ENCODE peak calls at places on chromosomes 5 and 9, in ten cellular contexts. H is dorsolateral prefrontal cortex; L is fibroblast of lung; C is GM10248; D is astrocyte of the spinal cord; P is PC-3; K is psoas muscle; M is prostate gland; Y is heart left ventricle; Q is CD8-positive, alpha-beta T cell. J is an unnamed sample.

GRCh38 chr9:83056180-83056579 is 6.8 kb downstream of the RASEF start:
- DNase-seq in H (no peak), L (no peak), C (no peak), D (no peak), P (peak), K (no peak), M (peak), Y (no peak), Q (no peak), J (no peak)

GRCh38 chr9:100838857-100839256 is 189.7 kb upstream of the PLPPR1 start:
- DNase-seq in H (no peak), L (no peak), C (no peak), D (no peak), P (no peak), K (no peak), M (no peak), Y (no peak), Q (no peak), J (no peak)

GRCh38 chr5:111227805-111228204 is 3.6 kb downstream of the CAMK4 start:
- DNase-seq in H (no peak), L (peak), C (no peak), D (peak), P (peak), K (no peak), M (no peak), Y (no peak), Q (no peak), J (peak)

GRCh38 chr9:15295761-15296405 is 11.1 kb downstream of the TTC39B start:
- DNase-seq in H (no peak), L (peak), C (peak), D (peak), P (no peak), K (no peak), M (no peak), Y (no peak), Q (no peak), J (no peak)

GRCh38 chr9:77457916-77458592 is 190.1 kb downstream of the GNA14 start:
- DNase-seq in H (no peak), L (peak), C (peak), D (peak), P (peak), K (peak), M (peak), Y (peak), Q (peak), J (no peak)

GRCh38 chr5:172587061-172587405 is 54.0 kb upstream of the NEURL1B start:
- DNase-seq in H (no peak), L (no peak), C (no peak), D (no peak), P (no peak), K (no peak), M (no peak), Y (no peak), Q (no peak), J (no peak)

GRCh38 chr9:136060671-136061371 is 34.3 kb downstream of the NACC2 start:
- DNase-seq in H (no peak), L (no peak), C (no peak), D (no peak), P (no peak), K (no peak), M (no peak), Y (no peak), Q (no peak), J (no peak)

GRCh38 chr9:102185962-102186361 is 447.5 kb upstream of the GRIN3A start:
- DNase-seq in H (no peak), L (no peak), C (no peak), D (no peak), P (no peak), K (no peak), M (no peak), Y (no peak), Q (no peak), J (no peak)

GRCh38 chr5:179624841-179625271 is 1.4 kb upstream of the HNRNPH1 start:
- DNase-seq in H (no peak), L (no peak), C (no peak), D (no peak), P (no peak), K (no peak), M (no peak), Y (peak), Q (no peak), J (no peak)

GRCh38 chr5:18754201-18754600 is 1119.9 kb downstream of the TAF11L14 start:
- DNase-seq in H (no peak), L (no peak), C (no peak), D (no peak), P (no peak), K (no peak), M (no peak), Y (no peak), Q (no peak), J (no peak)

GRCh38 chr5:105840800-105841199 is 1829.9 kb downstream of the EFNA5 start:
- DNase-seq in H (no peak), L (no peak), C (no peak), D (no peak), P (no peak), K (no peak), M (no peak), Y (peak), Q (no peak), J (no peak)

GRCh38 chr5:140398379-140398811 is 3.2 kb upstream of the ANKHD1 start:
- DNase-seq in H (no peak), L (peak), C (no peak), D (no peak), P (peak), K (no peak), M (no peak), Y (no peak), Q (no peak), J (no peak)

GRCh38 chr5:137730331-137730730 is 5.6 kb downstream of the KLHL3 start:
- DNase-seq in H (no peak), L (no peak), C (no peak), D (peak), P (peak), K (no peak), M (no peak), Y (no peak), Q (no peak), J (no peak)

GRCh38 chr9:91246842-91247241 is 114.9 kb downstream of the AUH start:
- DNase-seq in H (no peak), L (peak), C (no peak), D (no peak), P (no peak), K (no peak), M (no peak), Y (no peak), Q (no peak), J (no peak)

GRCh38 chr5:78536797-78537196 is 111.8 kb downstream of the LHFPL2 start:
- DNase-seq in H (no peak), L (no peak), C (no peak), D (no peak), P (no peak), K (no peak), M (no peak), Y (no peak), Q (no peak), J (no peak)

GRCh38 chr9:2132484-2133082 is 117.4 kb downstream of the SMARCA2 start:
- DNase-seq in H (no peak), L (peak), C (peak), D (peak), P (peak), K (no peak), M (no peak), Y (no peak), Q (no peak), J (peak)

GRCh38 chr9:26058111-26058895 is 380.1 kb upstream of the TUSC1 start:
- DNase-seq in H (no peak), L (no peak), C (no peak), D (peak), P (no peak), K (no peak), M (no peak), Y (no peak), Q (no peak), J (no peak)

GRCh38 chr5:93899026-93899600 is 157.7 kb upstream of the POU5F2 start:
- DNase-seq in H (no peak), L (no peak), C (peak), D (no peak), P (peak), K (no peak), M (no peak), Y (no peak), Q (no peak), J (no peak)

GRCh38 chr9:89366711-89367110 is 48.4 kb downstream of the SECISBP2 start:
- DNase-seq in H (no peak), L (no peak), C (no peak), D (no peak), P (no peak), K (no peak), M (no peak), Y (no peak), Q (no peak), J (no peak)

GRCh38 chr5:100643473-100643872 is 108.3 kb downstream of the FAM174A start:
- DNase-seq in H (no peak), L (no peak), C (no peak), D (peak), P (peak), K (no peak), M (no peak), Y (no peak), Q (no peak), J (no peak)

GRCh38 chr5:121748690-121749089 is 103.0 kb upstream of the FTMT start:
- DNase-seq in H (no peak), L (no peak), C (no peak), D (no peak), P (no peak), K (no peak), M (no peak), Y (peak), Q (no peak), J (no peak)

GRCh38 chr9:7690007-7690406 is 109.6 kb downstream of the DMAC1 start:
- DNase-seq in H (no peak), L (no peak), C (no peak), D (no peak), P (no peak), K (no peak), M (no peak), Y (no peak), Q (no peak), J (no peak)

GRCh38 chr5:53913941-53914340 is 353.5 kb downstream of the NDUFS4 start:
- DNase-seq in H (no peak), L (no peak), C (no peak), D (no peak), P (no peak), K (no peak), M (no peak), Y (no peak), Q (no peak), J (no peak)
- TF ChIP-seq CTCF in H (no peak), L (no peak), C (no peak), D (no peak), P (no peak), K (no peak), M (no peak), Y (no peak), Q (no peak), J (no peak)

GRCh38 chr5:14581891-14582796 is 552 bp downstream of the OTULINL start:
- DNase-seq in H (no peak), L (peak), C (peak), D (no peak), P (peak), K (peak), M (peak), Y (peak), Q (peak), J (no peak)
- TF ChIP-seq CTCF in H (no peak), L (no peak), C (peak), D (no peak), P (peak), K (no peak), M (no peak), Y (no peak), Q (peak), J (no peak)

GRCh38 chr5:127867006-127867788 is 164.0 kb downstream of the CCDC192 start:
- DNase-seq in H (no peak), L (no peak), C (no peak), D (no peak), P (no peak), K (no peak), M (no peak), Y (no peak), Q (no peak), J (no peak)

GRCh38 chr5:127864511-127864910 is 161.3 kb downstream of the CCDC192 start:
- DNase-seq in H (no peak), L (no peak), C (no peak), D (no peak), P (no peak), K (no peak), M (no peak), Y (no peak), Q (no peak), J (no peak)

GRCh38 chr5:127863161-127863560 is 160.0 kb downstream of the CCDC192 start:
- DNase-seq in H (no peak), L (no peak), C (no peak), D (no peak), P (peak), K (no peak), M (no peak), Y (no peak), Q (no peak), J (no peak)

GRCh38 chr5:127863610-127864395 is 160.6 kb downstream of the CCDC192 start:
- DNase-seq in H (no peak), L (no peak), C (no peak), D (no peak), P (peak), K (no peak), M (no peak), Y (no peak), Q (no peak), J (no peak)

DNA sequence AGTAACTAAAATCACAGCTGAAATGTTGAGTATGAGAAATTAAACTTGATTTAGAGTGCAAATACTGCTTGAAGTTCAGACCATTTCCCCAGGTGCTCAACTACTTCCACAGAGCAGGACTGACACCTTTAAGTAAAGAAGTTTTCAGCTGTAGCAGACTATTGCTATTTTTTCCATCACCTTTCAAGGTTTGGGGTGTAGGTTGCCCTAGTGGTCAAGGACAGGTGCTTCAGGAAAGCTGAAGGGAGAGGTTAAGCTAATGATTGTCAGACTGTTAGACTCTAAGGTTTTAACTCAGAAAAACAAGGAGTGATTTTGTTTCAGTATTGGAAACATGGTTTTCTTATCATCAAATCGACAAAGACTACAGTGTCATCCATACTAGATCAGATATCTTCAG is 162.1 kb downstream of the CCDC192 start:
- DNase-seq in H (no peak), L (no peak), C (peak), D (no peak), P (no peak), K (no peak), M (no peak), Y (no peak), Q (no peak), J (no peak)
- TF ChIP-seq CTCF in H (no peak), L (no peak), C (no peak), D (no peak), P (peak), K (no peak), M (no peak), Y (no peak), Q (no peak), J (no peak)

GRCh38 chr9:70136632-70137031 is 93.0 kb downstream of the MAMDC2 start:
- DNase-seq in H (no peak), L (peak), C (no peak), D (peak), P (peak), K (no peak), M (no peak), Y (no peak), Q (no peak), J (no peak)

GRCh38 chr9:70134360-70134759 is 90.7 kb downstream of the MAMDC2 start:
- DNase-seq in H (no peak), L (no peak), C (no peak), D (no peak), P (no peak), K (no peak), M (no peak), Y (no peak), Q (no peak), J (no peak)

GRCh38 chr9:70133253-70134208 is 89.9 kb downstream of the MAMDC2 start:
- DNase-seq in H (no peak), L (no peak), C (no peak), D (no peak), P (no peak), K (no peak), M (no peak), Y (no peak), Q (no peak), J (peak)

GRCh38 chr9:70137577-70137976 is 93.9 kb downstream of the MAMDC2 start:
- DNase-seq in H (no peak), L (no peak), C (no peak), D (no peak), P (no peak), K (no peak), M (no peak), Y (no peak), Q (no peak), J (no peak)

DNA sequence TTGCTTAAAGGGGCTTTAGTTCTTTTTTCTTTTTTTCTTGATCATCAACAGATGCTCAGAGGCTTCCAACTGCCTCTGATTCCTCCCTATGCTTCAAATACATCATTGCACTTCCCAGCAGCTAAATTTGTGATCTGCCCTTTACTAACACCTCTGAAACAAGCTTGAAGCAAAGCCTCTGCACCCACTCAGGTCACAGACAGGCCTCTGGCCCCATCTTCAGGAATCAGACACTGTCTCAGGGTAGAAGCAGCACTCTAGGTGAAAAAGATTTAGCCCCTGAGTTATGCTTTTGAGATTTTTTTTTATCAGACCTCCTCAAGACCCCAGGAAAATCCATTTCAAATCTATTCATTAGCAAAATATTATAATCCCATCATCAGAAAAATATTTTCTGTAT is 91.5 kb downstream of the MAMDC2 start:
- DNase-seq in H (no peak), L (no peak), C (no peak), D (no peak), P (no peak), K (no peak), M (no peak), Y (no peak), Q (no peak), J (no peak)
- TF ChIP-seq CTCF in H (no peak), L (no peak), C (no peak), D (no peak), P (no peak), K (peak), M (no peak), Y (no peak), Q (no peak), J (no peak)

GRCh38 chr9:112366591-112366990 is 13.3 kb upstream of the HSDL2 start:
- DNase-seq in H (no peak), L (no peak), C (no peak), D (no peak), P (no peak), K (no peak), M (no peak), Y (no peak), Q (no peak), J (no peak)
- TF ChIP-seq CTCF in H (no peak), L (no peak), C (no peak), D (no peak), P (peak), K (no peak), M (no peak), Y (no peak), Q (no peak), J (no peak)

GRCh38 chr5:39714036-39714698 is 289.4 kb upstream of the DAB2 start:
- DNase-seq in H (no peak), L (peak), C (peak), D (peak), P (peak), K (no peak), M (peak), Y (no peak), Q (peak), J (peak)

GRCh38 chr5:39713224-39713911 is 288.6 kb upstream of the DAB2 start:
- DNase-seq in H (no peak), L (peak), C (no peak), D (no peak), P (peak), K (no peak), M (no peak), Y (no peak), Q (no peak), J (peak)

GRCh38 chr5:39712316-39713223 is 287.8 kb upstream of the DAB2 start:
- DNase-seq in H (no peak), L (no peak), C (no peak), D (no peak), P (peak), K (no peak), M (no peak), Y (no peak), Q (no peak), J (no peak)

GRCh38 chr5:39717186-39717897 is 292.6 kb upstream of the DAB2 start:
- DNase-seq in H (no peak), L (peak), C (no peak), D (peak), P (peak), K (no peak), M (no peak), Y (no peak), Q (no peak), J (peak)

DNA sequence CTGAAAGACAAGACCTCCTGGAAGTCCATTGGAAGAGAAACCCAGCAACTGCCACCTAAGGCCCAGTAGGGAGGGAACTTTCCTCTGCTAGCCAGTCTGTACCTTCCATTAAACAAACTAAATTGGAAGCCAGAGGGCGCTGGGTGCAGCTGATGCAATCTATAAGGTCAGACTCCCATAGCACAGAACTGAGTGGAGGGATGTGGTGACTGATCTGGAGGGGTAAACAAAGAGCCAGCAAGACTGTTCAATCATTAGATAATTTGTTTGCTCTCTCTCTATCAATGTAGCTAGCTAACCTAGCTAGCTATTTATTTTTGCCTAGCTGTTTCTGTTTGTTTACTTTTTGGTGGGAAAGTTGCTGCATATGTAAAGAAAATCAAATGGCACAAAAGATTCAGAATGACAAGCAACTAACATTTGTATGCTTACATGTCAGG is 291.8 kb upstream of the DAB2 start:
- DNase-seq in H (no peak), L (peak), C (peak), D (peak), P (peak), K (no peak), M (no peak), Y (no peak), Q (no peak), J (peak)
- TF ChIP-seq CTCF in H (no peak), L (peak), C (peak), D (peak), P (peak), K (peak), M (no peak), Y (no peak), Q (no peak), J (peak)

DNA sequence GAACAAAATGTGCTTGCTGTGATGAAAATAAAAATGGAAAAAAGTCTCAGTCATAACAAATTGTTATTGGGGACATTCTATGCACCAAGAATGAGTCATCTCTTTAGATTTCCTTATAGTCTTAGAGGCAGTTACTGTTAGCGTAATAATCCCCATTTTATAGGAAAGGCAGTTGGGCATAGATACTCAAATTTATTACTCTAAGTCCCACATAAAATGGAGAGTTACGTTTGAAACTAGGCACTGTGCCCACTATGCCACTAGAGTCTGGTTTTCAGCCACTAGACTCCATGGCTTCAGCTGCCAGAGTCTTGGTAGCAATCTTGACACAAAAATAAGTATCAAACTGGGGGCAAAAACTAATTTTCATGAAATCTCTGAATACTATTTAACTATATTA is 317.9 kb upstream of the MEF2C start:
- DNase-seq in H (no peak), L (no peak), C (no peak), D (no peak), P (peak), K (no peak), M (no peak), Y (no peak), Q (no peak), J (no peak)
- TF ChIP-seq CTCF in H (no peak), L (no peak), C (no peak), D (no peak), P (no peak), K (no peak), M (no peak), Y (no peak), Q (no peak), J (no peak)